ENCODE peak calls at places on chromosomes 13 and 19, in six cellular contexts. H, N, Z, K, D and J are unnamed samples.

GRCh38 chr13:20151016-20151415 is 9.8 kb downstream of the GJA3 start:
- DNase-seq in Z (no peak), N (no peak), D (no peak), K (no peak), H (no peak), J (no peak)

GRCh38 chr19:47315125-47315821 is 5.6 kb downstream of the C5AR1 start:
- DNase-seq in N (peak), Z (peak), H (peak), K (peak), D (no peak), J (peak)

GRCh38 chr19:13090511-13091231 is 12.0 kb downstream of the LYL1 start:
- DNase-seq in K (no peak), H (peak), D (no peak), N (no peak), Z (no peak), J (no peak)

GRCh38 chr19:40721936-40722661 is 5.2 kb downstream of the ITPKC start:
- DNase-seq in N (no peak), H (no peak), Z (no peak), D (no peak), K (peak), J (no peak)

GRCh38 chr19:50724522-50725217 is 1.5 kb downstream of the CLEC11A start:
- DNase-seq in H (peak), D (peak), K (peak), Z (peak), N (peak), J (peak)

GRCh38 chr19:52600639-52601024 is 30.5 kb downstream of the ZNF701 start:
- DNase-seq in K (no peak), H (peak), D (no peak), Z (no peak), N (no peak), J (no peak)

GRCh38 chr13:40152145-40152544 is 496.7 kb downstream of the COG6 start:
- DNase-seq in K (peak), D (no peak), Z (peak), N (no peak), H (no peak), J (no peak)

GRCh38 chr13:43472980-43473379 is 313.8 kb downstream of the ENOX1 start:
- DNase-seq in D (no peak), Z (no peak), K (no peak), H (no peak), N (no peak), J (no peak)

GRCh38 chr19:49515767-49516166 is 3.3 kb downstream of the FCGRT start:
- DNase-seq in K (no peak), D (no peak), H (peak), N (no peak), Z (no peak), J (peak)

GRCh38 chr13:95644611-95645052 is at the start of gene DZIP1:
- DNase-seq in H (peak), K (peak), Z (peak), N (no peak), D (no peak), J (no peak)

GRCh38 chr19:16216744-16217670 is 19.3 kb downstream of the AP1M1 start:
- DNase-seq in Z (no peak), N (no peak), D (peak), H (no peak), K (no peak), J (no peak)